ENCODE peak calls at places on chromosomes 16 and 17, in eight cellular contexts. One of them, this sample, is unnamed.

GRCh38 chr17:27937026-27937546 is 43.9 kb upstream of the LYRM9 start:
- DNase-seq in A549: no peak
- DNase-seq in adrenal gland: no peak
- DNase-seq in heart left ventricle: no peak
- DNase-seq in stomach: no peak
- DNase-seq in IMR-90: no peak
- DNase-seq in transverse colon: no peak
- DNase-seq in esophagus squamous epithelium: no peak
- DNase-seq in this sample: no peak

GRCh38 chr17:7081341-7082062 is 1.5 kb upstream of the CLEC10A start:
- DNase-seq in IMR-90: no peak
- DNase-seq in heart left ventricle: no peak
- DNase-seq in esophagus squamous epithelium: no peak
- DNase-seq in adrenal gland: no peak
- DNase-seq in A549: no peak
- DNase-seq in transverse colon: no peak
- DNase-seq in stomach: no peak
- DNase-seq in this sample: no peak

GRCh38 chr16:15857779-15858560 is 1.1 kb upstream of the MYH11 start:
- DNase-seq in esophagus squamous epithelium: no peak
- DNase-seq in stomach: peak
- DNase-seq in transverse colon: peak
- DNase-seq in A549: peak
- DNase-seq in IMR-90: peak
- DNase-seq in adrenal gland: no peak
- DNase-seq in heart left ventricle: peak
- DNase-seq in this sample: peak

GRCh38 chr17:51298508-51299371 is 38.4 kb downstream of the UTP18 start:
- DNase-seq in adrenal gland: no peak
- DNase-seq in heart left ventricle: no peak
- DNase-seq in A549: peak
- DNase-seq in IMR-90: peak
- DNase-seq in esophagus squamous epithelium: no peak
- DNase-seq in stomach: no peak
- DNase-seq in transverse colon: no peak
- DNase-seq in this sample: no peak

GRCh38 chr16:87076950-87077749 is 240.0 kb downstream of the C16orf95 start:
- DNase-seq in adrenal gland: peak
- DNase-seq in A549: peak
- DNase-seq in heart left ventricle: no peak
- DNase-seq in transverse colon: peak
- DNase-seq in IMR-90: peak
- DNase-seq in stomach: peak
- DNase-seq in esophagus squamous epithelium: no peak
- DNase-seq in this sample: no peak

GRCh38 chr17:33202011-33202410 is 91.1 kb downstream of the ASIC2 start:
- DNase-seq in adrenal gland: no peak
- DNase-seq in IMR-90: no peak
- DNase-seq in esophagus squamous epithelium: no peak
- DNase-seq in A549: no peak
- DNase-seq in stomach: no peak
- DNase-seq in transverse colon: no peak
- DNase-seq in heart left ventricle: no peak
- DNase-seq in this sample: no peak

GRCh38 chr17:42249681-42250446 is 26.3 kb downstream of the STAT5B start:
- DNase-seq in A549: no peak
- DNase-seq in IMR-90: no peak
- DNase-seq in heart left ventricle: no peak
- DNase-seq in esophagus squamous epithelium: no peak
- DNase-seq in stomach: no peak
- DNase-seq in adrenal gland: no peak
- DNase-seq in transverse colon: no peak
- DNase-seq in this sample: no peak

GRCh38 chr17:76501827-76502307 is 644 bp upstream of the RHBDF2 start:
- DNase-seq in A549: no peak
- DNase-seq in adrenal gland: no peak
- DNase-seq in IMR-90: no peak
- DNase-seq in transverse colon: no peak
- DNase-seq in heart left ventricle: no peak
- DNase-seq in esophagus squamous epithelium: no peak
- DNase-seq in stomach: peak
- DNase-seq in this sample: no peak

GRCh38 chr16:85840801-85841200 is 41.3 kb downstream of the COX4I1 start:
- DNase-seq in A549: no peak
- DNase-seq in adrenal gland: no peak
- DNase-seq in IMR-90: no peak
- DNase-seq in stomach: no peak
- DNase-seq in heart left ventricle: no peak
- DNase-seq in transverse colon: no peak
- DNase-seq in esophagus squamous epithelium: no peak
- DNase-seq in this sample: no peak

GRCh38 chr16:27847030-27847550 is 216.4 kb downstream of the GSG1L start:
- DNase-seq in adrenal gland: no peak
- DNase-seq in stomach: peak
- DNase-seq in IMR-90: no peak
- DNase-seq in heart left ventricle: no peak
- DNase-seq in esophagus squamous epithelium: no peak
- DNase-seq in A549: no peak
- DNase-seq in transverse colon: no peak
- DNase-seq in this sample: no peak

GRCh38 chr17:11240841-11241610 is at the start of gene SHISA6:
- DNase-seq in esophagus squamous epithelium: no peak
- DNase-seq in A549: no peak
- DNase-seq in heart left ventricle: no peak
- DNase-seq in adrenal gland: no peak
- DNase-seq in IMR-90: no peak
- DNase-seq in transverse colon: no peak
- DNase-seq in stomach: no peak
- DNase-seq in this sample: no peak

GRCh38 chr16:69566437-69567030 is 768 bp downstream of the NFAT5 start:
- DNase-seq in IMR-90: peak
- DNase-seq in heart left ventricle: peak
- DNase-seq in esophagus squamous epithelium: no peak
- DNase-seq in stomach: peak
- DNase-seq in transverse colon: peak
- DNase-seq in A549: peak
- DNase-seq in adrenal gland: peak
- DNase-seq in this sample: peak

GRCh38 chr17:56142325-56142724 is 10.9 kb upstream of the ANKFN1 start:
- DNase-seq in adrenal gland: no peak
- DNase-seq in A549: no peak
- DNase-seq in esophagus squamous epithelium: no peak
- DNase-seq in heart left ventricle: no peak
- DNase-seq in stomach: no peak
- DNase-seq in IMR-90: peak
- DNase-seq in transverse colon: no peak
- DNase-seq in this sample: no peak

GRCh38 chr17:80497726-80498241 is 21.4 kb upstream of the NPTX1 start:
- DNase-seq in esophagus squamous epithelium: no peak
- DNase-seq in adrenal gland: no peak
- DNase-seq in transverse colon: no peak
- DNase-seq in heart left ventricle: no peak
- DNase-seq in A549: no peak
- DNase-seq in stomach: no peak
- DNase-seq in IMR-90: no peak
- DNase-seq in this sample: no peak

GRCh38 chr16:10577305-10578202 is 2.8 kb downstream of the EMP2 start:
- DNase-seq in stomach: no peak
- DNase-seq in esophagus squamous epithelium: no peak
- DNase-seq in transverse colon: peak
- DNase-seq in heart left ventricle: peak
- DNase-seq in adrenal gland: no peak
- DNase-seq in IMR-90: no peak
- DNase-seq in A549: no peak
- DNase-seq in this sample: no peak

GRCh38 chr17:81392909-81393654 is 2.2 kb upstream of the BAHCC1 start:
- DNase-seq in A549: peak
- DNase-seq in stomach: no peak
- DNase-seq in IMR-90: no peak
- DNase-seq in heart left ventricle: no peak
- DNase-seq in adrenal gland: no peak
- DNase-seq in transverse colon: no peak
- DNase-seq in esophagus squamous epithelium: no peak
- DNase-seq in this sample: no peak

GRCh38 chr16:931651-932500 is 38.9 kb downstream of the LMF1 start:
- DNase-seq in transverse colon: no peak
- DNase-seq in esophagus squamous epithelium: no peak
- DNase-seq in A549: no peak
- DNase-seq in adrenal gland: no peak
- DNase-seq in IMR-90: no peak
- DNase-seq in heart left ventricle: no peak
- DNase-seq in stomach: no peak
- DNase-seq in this sample: no peak

GRCh38 chr17:8610558-8610957 is 20.0 kb downstream of the MYH10 start:
- DNase-seq in heart left ventricle: no peak
- DNase-seq in adrenal gland: no peak
- DNase-seq in IMR-90: no peak
- DNase-seq in esophagus squamous epithelium: no peak
- DNase-seq in A549: no peak
- DNase-seq in stomach: no peak
- DNase-seq in transverse colon: no peak
- DNase-seq in this sample: no peak
- H3K27ac ChIP-seq in heart left ventricle: peak
- H3K27ac ChIP-seq in adrenal gland: no peak
- H3K27ac ChIP-seq in IMR-90: no peak
- H3K27ac ChIP-seq in esophagus squamous epithelium: no peak
- H3K27ac ChIP-seq in A549: no peak
- H3K27ac ChIP-seq in stomach: no peak
- H3K27ac ChIP-seq in transverse colon: no peak
- H3K27ac ChIP-seq in this sample: no peak

DNA sequence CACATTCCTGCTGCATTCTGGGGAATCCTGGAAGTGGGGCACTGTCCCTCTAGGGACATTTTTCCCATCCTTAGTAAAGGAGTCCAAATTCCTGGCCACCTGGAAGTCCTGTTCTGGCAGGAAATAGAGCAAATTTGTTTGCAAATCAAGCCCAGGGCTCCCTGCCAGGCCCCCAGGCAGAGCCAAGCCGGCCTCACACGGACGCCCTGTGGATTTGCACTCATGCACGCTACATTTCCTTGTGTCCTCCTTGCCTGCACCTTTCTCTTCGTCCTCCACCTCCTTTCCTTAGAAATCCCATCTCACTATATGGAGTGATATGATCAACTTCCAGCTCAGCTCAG is 7.0 kb upstream of the CALB2 start:
- DNase-seq in transverse colon: no peak
- DNase-seq in A549: no peak
- DNase-seq in stomach: no peak
- DNase-seq in esophagus squamous epithelium: no peak
- DNase-seq in heart left ventricle: no peak
- DNase-seq in adrenal gland: no peak
- DNase-seq in IMR-90: no peak
- DNase-seq in this sample: peak
- TF ChIP-seq POLR2A in transverse colon: no peak
- TF ChIP-seq POLR2A in A549: no peak
- TF ChIP-seq POLR2A in stomach: no peak
- TF ChIP-seq POLR2A in esophagus squamous epithelium: no peak
- TF ChIP-seq POLR2A in heart left ventricle: no peak
- TF ChIP-seq POLR2A in adrenal gland: no peak
- TF ChIP-seq POLR2A in IMR-90: no peak
- TF ChIP-seq POLR2A in this sample: no peak

DNA sequence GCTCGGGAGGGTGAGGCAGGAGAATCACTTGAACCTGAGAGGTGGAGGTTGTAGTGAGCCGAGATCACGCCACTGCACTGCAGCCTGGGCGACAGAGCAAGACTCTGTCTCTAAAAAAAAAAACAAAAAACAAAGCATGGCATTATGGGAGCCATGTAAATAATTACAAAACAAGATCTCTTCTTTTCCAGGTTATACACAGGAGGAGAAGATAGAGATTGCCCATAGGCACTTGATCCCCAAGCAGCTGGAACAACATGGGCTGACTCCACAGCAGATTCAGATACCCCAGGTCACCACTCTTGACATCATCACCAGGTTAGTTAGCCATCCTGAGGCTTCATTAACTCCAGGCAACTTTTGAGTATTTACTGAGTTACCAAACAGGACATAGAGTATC is 52.1 kb upstream of the ABCC11 start:
- DNase-seq in A549: no peak
- DNase-seq in transverse colon: no peak
- DNase-seq in heart left ventricle: no peak
- DNase-seq in esophagus squamous epithelium: no peak
- DNase-seq in adrenal gland: no peak
- DNase-seq in stomach: no peak
- DNase-seq in IMR-90: no peak
- DNase-seq in this sample: no peak
- H3K27ac ChIP-seq in A549: peak
- H3K27ac ChIP-seq in transverse colon: no peak
- H3K27ac ChIP-seq in heart left ventricle: no peak
- H3K27ac ChIP-seq in esophagus squamous epithelium: no peak
- H3K27ac ChIP-seq in adrenal gland: no peak
- H3K27ac ChIP-seq in stomach: no peak
- H3K27ac ChIP-seq in IMR-90: peak
- H3K27ac ChIP-seq in this sample: no peak

DNA sequence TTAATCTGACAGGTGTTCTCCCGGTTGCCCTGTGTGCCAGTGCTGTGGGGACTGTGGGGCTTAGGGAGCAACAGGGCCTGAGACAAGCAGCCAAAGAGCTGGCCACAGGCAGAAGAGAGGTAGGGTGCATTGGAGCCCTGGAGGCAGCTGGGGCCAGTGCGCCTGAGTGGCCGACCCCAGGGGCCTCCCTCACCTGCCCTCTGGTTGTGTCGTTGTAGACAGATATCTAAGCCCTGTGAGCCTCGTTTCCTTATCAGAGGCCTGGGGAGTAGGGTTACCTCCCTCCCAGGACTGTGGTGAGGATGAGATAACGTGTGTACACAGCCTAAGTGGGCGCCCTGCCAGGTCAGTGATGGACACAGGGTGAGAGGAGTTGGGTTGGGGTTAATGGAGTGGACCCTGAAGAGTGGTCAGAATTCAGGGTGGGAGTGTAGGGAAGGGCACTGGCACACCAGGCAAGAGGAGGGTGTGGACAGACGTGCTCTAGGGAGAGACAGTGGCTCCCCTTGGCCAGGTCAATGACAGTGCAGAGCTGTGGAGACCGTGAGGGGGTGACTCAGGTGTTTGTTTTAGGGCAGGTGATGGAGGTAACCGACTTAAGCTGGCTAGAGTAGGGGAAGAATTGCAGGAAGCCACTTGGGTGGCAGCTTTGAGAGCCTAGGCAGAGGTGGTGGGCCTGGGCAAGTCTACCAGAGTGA is 3.4 kb downstream of the NARF start:
- DNase-seq in A549: no peak
- DNase-seq in stomach: peak
- DNase-seq in esophagus squamous epithelium: no peak
- DNase-seq in IMR-90: no peak
- DNase-seq in adrenal gland: no peak
- DNase-seq in heart left ventricle: no peak
- DNase-seq in transverse colon: no peak
- DNase-seq in this sample: no peak
- TF ChIP-seq POLR2A in A549: no peak
- TF ChIP-seq POLR2A in stomach: no peak
- TF ChIP-seq POLR2A in esophagus squamous epithelium: no peak
- TF ChIP-seq POLR2A in IMR-90: no peak
- TF ChIP-seq POLR2A in adrenal gland: no peak
- TF ChIP-seq POLR2A in heart left ventricle: no peak
- TF ChIP-seq POLR2A in transverse colon: no peak
- TF ChIP-seq POLR2A in this sample: no peak

This sample was measured in breast epithelium.